ENCODE peak calls at places on chromosome X, in ten cellular contexts. H, G, U, C, K, L, D, W, R and Q are unnamed samples.

GRCh38 chrX:68196939-68197791 is 236.1 kb downstream of the OPHN1 start:
- DNase-seq in H (peak; percentile 57), G (no peak), U (peak; percentile 72), C (peak; percentile 54), K (peak; percentile 63), L (no peak), D (peak; percentile 37), W (peak; percentile 54), R (peak; percentile 1), Q (peak; percentile 30)

GRCh38 chrX:13364230-13364629 is 44.4 kb upstream of the ATXN3L start:
- DNase-seq in H (no peak), G (no peak), U (no peak), C (peak; percentile 56), K (no peak), L (no peak), D (no peak), W (no peak), R (no peak), Q (no peak)

GRCh38 chrX:107775000-107775733 is 420 bp downstream of the TSC22D3 start:
- DNase-seq in H (no peak), G (no peak), U (peak; percentile 16), C (no peak), K (no peak), L (no peak), D (no peak), W (no peak), R (peak; percentile 14), Q (no peak)

GRCh38 chrX:95382799-95383198 is 1301.8 kb upstream of the DIAPH2 start:
- DNase-seq in H (peak; percentile 84), G (no peak), U (no peak), C (no peak), K (no peak), L (no peak), D (no peak), W (no peak), R (no peak), Q (no peak)

GRCh38 chrX:97308161-97308560 is 424.5 kb downstream of the RPA4 start:
- DNase-seq in H (no peak), G (no peak), U (no peak), C (peak; percentile 10), K (no peak), L (no peak), D (no peak), W (no peak), R (no peak), Q (no peak)

GRCh38 chrX:40168183-40169015 is 70.6 kb upstream of the BCOR start:
- DNase-seq in H (no peak), G (no peak), U (no peak), C (no peak), K (no peak), L (no peak), D (no peak), W (no peak), R (peak; percentile 16), Q (no peak)

GRCh38 chrX:104310084-104310483 is 55.4 kb upstream of the ESX1 start:
- DNase-seq in H (peak; percentile 37), G (no peak), U (no peak), C (peak; percentile 66), K (peak; percentile 51), L (no peak), D (no peak), W (peak; percentile 49), R (no peak), Q (no peak)

GRCh38 chrX:38627683-38628082 is 66.3 kb downstream of the TSPAN7 start:
- DNase-seq in H (peak; percentile 19), G (no peak), U (peak; percentile 76), C (peak; percentile 2), K (peak; percentile 10), L (no peak), D (peak; percentile 57), W (peak; percentile 4), R (no peak), Q (peak; percentile 77)

GRCh38 chrX:21683910-21684309 is 25.8 kb upstream of the KLHL34 start:
- DNase-seq in H (no peak), G (no peak), U (no peak), C (peak; percentile 69), K (peak; percentile 4), L (no peak), D (no peak), W (peak; percentile 34), R (no peak), Q (no peak)

GRCh38 chrX:8868906-8869305 is 67.7 kb upstream of the FAM9A start:
- DNase-seq in H (peak; percentile 5), G (no peak), U (no peak), C (peak; percentile 67), K (peak; percentile 50), L (no peak), D (no peak), W (peak; percentile 50), R (no peak), Q (no peak)

GRCh38 chrX:26409636-26410035 is 193.7 kb downstream of the MAGEB5 start:
- DNase-seq in H (no peak), G (no peak), U (no peak), C (no peak), K (no peak), L (no peak), D (no peak), W (no peak), R (no peak), Q (no peak)

GRCh38 chrX:70525733-70526132 is 81.1 kb downstream of the DLG3 start:
- DNase-seq in H (no peak), G (no peak), U (no peak), C (no peak), K (no peak), L (no peak), D (no peak), W (no peak), R (no peak), Q (no peak)

GRCh38 chrX:70527610-70528009 is 83.0 kb downstream of the DLG3 start:
- DNase-seq in H (no peak), G (no peak), U (no peak), C (no peak), K (no peak), L (no peak), D (no peak), W (no peak), R (no peak), Q (no peak)

DNA sequence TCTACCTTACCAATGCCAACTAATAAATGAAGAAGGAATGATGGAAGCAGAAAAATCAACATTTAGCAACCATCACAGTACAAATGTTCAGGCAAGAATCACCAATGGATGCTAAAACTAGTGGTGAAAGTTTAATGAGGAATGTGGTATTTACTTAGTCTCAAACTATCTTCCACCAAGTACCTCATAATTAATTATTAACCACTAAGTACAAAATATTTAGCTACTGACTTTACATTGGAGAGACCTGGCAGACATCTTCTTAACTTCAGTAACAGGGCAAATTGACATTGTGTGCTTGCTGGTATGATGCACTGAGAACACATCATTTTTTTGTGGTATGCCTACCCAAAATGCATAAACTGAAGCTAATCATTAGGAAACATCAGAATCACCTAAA is 82.4 kb downstream of the DLG3 start:
- DNase-seq in H (no peak), G (no peak), U (no peak), C (no peak), K (no peak), L (no peak), D (no peak), W (no peak), R (no peak), Q (no peak)
- H3K4me3 ChIP-seq in H (no peak overlapping the region), G (no peak overlapping the region), U (no peak overlapping the region), C (no peak overlapping the region), K (no peak overlapping the region), L (no peak overlapping the region), D (no peak overlapping the region), W (no peak overlapping the region), R (no peak overlapping the region), Q (no peak overlapping the region)

DNA sequence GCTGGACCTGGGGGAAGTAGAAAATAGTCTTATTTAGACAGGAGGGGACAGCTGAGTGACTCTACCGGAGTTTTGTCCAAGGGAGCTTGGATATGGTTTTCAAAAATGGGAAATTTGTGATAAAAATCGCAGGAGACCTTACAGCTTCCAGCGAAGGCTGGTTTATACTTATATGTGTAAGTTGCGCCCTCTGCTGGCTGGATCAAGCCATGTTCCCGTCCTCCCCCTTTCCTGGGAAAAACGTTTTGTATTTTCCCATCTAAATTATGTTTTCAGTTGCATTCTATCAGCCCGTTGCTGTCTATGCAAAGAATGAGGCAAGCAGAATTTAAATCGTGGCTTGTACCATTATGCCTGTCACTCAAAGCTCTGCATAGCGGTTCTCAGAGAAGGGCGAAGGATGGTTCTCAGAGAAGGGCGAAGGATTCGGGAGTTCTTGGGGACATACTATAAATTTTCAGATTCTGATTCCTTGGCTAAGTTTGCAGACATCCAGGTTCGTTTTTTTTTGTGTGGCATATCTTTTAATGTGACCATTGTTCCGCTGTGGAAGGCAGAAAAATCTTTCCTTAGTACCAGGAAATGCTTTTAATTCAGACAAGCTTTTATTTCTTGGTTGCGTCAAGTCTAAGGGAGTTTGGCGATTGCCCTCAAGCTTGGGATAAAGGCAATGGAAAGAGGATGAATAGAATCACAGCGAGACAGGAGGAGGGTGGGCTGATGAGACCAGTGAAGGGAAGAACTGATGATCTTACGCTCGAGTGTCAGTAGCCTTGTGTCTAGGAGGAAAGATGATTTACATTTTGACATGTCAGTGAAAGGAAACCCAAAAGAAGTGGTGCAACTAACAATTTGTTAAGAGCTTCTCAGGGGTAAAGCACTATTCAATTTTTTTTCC is 128.5 kb upstream of the ARX start:
- DNase-seq in H (peak; percentile 15), G (no peak), U (peak; percentile 68), C (peak; percentile 72), K (peak; percentile 63), L (peak; percentile 30), D (peak; percentile 42), W (peak; percentile 58), R (no peak), Q (peak; percentile 18)
- H3K4me3 ChIP-seq in H (no peak overlapping the region), G (no peak overlapping the region), U (peak overlapping the region; percentile 26), C (peak overlapping the region; percentile 48), K (peak overlapping the region; percentile 17), L (no peak overlapping the region), D (no peak overlapping the region), W (no peak overlapping the region), R (no peak overlapping the region), Q (no peak overlapping the region)

DNA sequence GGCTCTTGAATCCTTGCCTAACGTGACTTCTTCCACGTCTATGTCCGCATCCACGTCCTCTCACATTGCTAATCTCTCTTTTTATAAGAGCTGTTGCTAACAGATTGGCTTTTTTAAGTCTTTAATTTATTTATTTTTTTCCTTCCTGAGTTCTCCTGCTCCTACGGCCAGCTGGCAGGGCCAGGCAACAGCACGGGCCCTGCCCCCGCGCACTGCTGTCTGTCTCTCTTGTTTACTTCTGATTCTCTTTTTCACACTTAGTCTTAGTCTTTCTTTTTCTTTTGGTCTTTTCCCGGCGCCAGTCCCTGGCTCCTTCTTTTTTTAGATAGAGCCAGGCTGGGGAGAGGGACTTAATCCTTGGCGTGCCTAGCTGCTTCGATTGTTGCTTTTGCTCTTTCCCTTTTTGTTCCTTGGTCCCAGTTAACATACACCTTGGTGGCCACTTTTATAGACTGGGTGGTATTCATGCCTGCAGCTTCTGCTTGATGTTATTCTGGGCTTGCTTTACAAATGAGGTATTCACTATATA is 53.2 kb upstream of the RBMX start:
- DNase-seq in H (no peak), G (no peak), U (no peak), C (no peak), K (no peak), L (no peak), D (no peak), W (peak; percentile 3), R (no peak), Q (no peak)
- H3K4me3 ChIP-seq in H (no peak overlapping the region), G (no peak overlapping the region), U (no peak overlapping the region), C (no peak overlapping the region), K (no peak overlapping the region), L (peak overlapping the region; percentile 7), D (no peak overlapping the region), W (no peak overlapping the region), R (no peak overlapping the region), Q (no peak overlapping the region)

DNA sequence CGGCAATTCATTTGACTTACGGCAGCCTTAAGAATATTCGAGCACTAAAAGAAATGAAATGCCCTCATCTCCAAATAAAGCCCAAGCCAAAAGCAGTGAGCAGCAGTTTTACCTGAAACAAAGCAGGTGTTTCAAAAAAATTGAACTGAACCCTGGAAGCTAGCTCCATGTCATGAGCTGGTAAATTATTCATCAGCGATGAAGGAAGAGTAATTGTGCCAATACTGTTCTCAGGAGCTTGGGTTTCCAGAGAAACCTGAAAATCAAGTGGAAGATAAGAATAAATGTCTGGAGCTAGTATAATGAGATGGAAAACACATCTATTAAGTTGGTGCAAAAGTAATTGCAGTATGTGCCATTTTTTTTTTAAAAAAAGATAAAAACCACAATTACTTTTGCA is 24.0 kb upstream of the PHKA2 start:
- DNase-seq in H (no peak), G (no peak), U (no peak), C (no peak), K (no peak), L (no peak), D (no peak), W (no peak), R (no peak), Q (no peak)
- H3K4me3 ChIP-seq in H (no peak overlapping the region), G (no peak overlapping the region), U (no peak overlapping the region), C (no peak overlapping the region), K (no peak overlapping the region), L (no peak overlapping the region), D (no peak overlapping the region), W (no peak overlapping the region), R (no peak overlapping the region), Q (no peak overlapping the region)